ENCODE peak calls at places on chromosomes 7 and 10, in ten cellular contexts. R is right cardiac atrium, U is tibial nerve, Y is heart right ventricle, K is breast epithelium, F is pancreas, M is uterus, T is IMR-90, P is AG04450, O is body of pancreas. X is an unnamed sample.
A peak's percentile ranks its signal among the peaks of the same experiment; 100 is the strongest.

GRCh38 chr10:24310104-24310503 is 101.2 kb downstream of the KIAA1217 start:
- DNase-seq in R (no peak), U (no peak), Y (no peak), K (no peak), F (no peak), M (no peak), T (no peak), P (no peak), O (no peak), X (no peak)

GRCh38 chr10:124143721-124144120 is 50.3 kb upstream of the CHST15 start:
- DNase-seq in R (no peak), U (no peak), Y (no peak), K (no peak), F (no peak), M (peak; percentile 5), T (no peak), P (no peak), O (no peak), X (no peak)

GRCh38 chr10:88227342-88228018 is 355.6 kb downstream of the RNLS start:
- DNase-seq in R (peak; percentile 44), U (peak; percentile 34), Y (peak; percentile 59), K (no peak), F (no peak), M (no peak), T (peak; percentile 85), P (peak; percentile 50), O (peak; percentile 42), X (no peak)

GRCh38 chr7:18508441-18509427 is 13.2 kb downstream of the HDAC9 start:
- DNase-seq in R (no peak), U (no peak), Y (peak; percentile 43), K (no peak), F (no peak), M (no peak), T (peak; percentile 98), P (peak; percentile 79), O (no peak), X (no peak)

GRCh38 chr7:150856303-150857275 is 4.3 kb downstream of the AOC1 start:
- DNase-seq in R (no peak), U (no peak), Y (no peak), K (peak; percentile 12), F (no peak), M (no peak), T (no peak), P (no peak), O (no peak), X (no peak)

GRCh38 chr7:102042016-102042656 is 224.7 kb downstream of the CUX1 start:
- DNase-seq in R (no peak), U (no peak), Y (no peak), K (no peak), F (no peak), M (no peak), T (peak; percentile 86), P (no peak), O (no peak), X (no peak)

GRCh38 chr10:28331821-28332220 is 29.0 kb upstream of the MPP7 start:
- DNase-seq in R (no peak), U (no peak), Y (no peak), K (no peak), F (no peak), M (no peak), T (peak; percentile 97), P (peak; percentile 85), O (no peak), X (no peak)

GRCh38 chr10:16742165-16742960 is 74.9 kb downstream of the RSU1 start:
- DNase-seq in R (no peak), U (no peak), Y (no peak), K (no peak), F (no peak), M (no peak), T (no peak), P (no peak), O (no peak), X (no peak)

GRCh38 chr10:17562572-17562971 is 54.6 kb downstream of the HACD1 start:
- DNase-seq in R (no peak), U (no peak), Y (no peak), K (no peak), F (no peak), M (no peak), T (peak; percentile 69), P (peak; percentile 10), O (no peak), X (no peak)

GRCh38 chr10:6399241-6399701 is 180.8 kb downstream of the PRKCQ start:
- DNase-seq in R (no peak), U (peak; percentile 71), Y (peak; percentile 48), K (no peak), F (peak; percentile 56), M (no peak), T (peak; percentile 82), P (peak; percentile 56), O (peak; percentile 20), X (no peak)

GRCh38 chr10:117360994-117361667 is 14.1 kb downstream of the PDZD8 start:
- DNase-seq in R (no peak), U (no peak), Y (no peak), K (no peak), F (no peak), M (no peak), T (peak; percentile 30), P (no peak), O (no peak), X (no peak)

GRCh38 chr10:75971402-75972211 is 540.2 kb downstream of the LRMDA start:
- DNase-seq in R (no peak), U (peak; percentile 36), Y (peak; percentile 15), K (peak; percentile 23), F (peak; percentile 17), M (peak; percentile 64), T (peak; percentile 52), P (peak; percentile 13), O (no peak), X (no peak)

GRCh38 chr7:156466955-156467625 is 173.5 kb upstream of the RNF32 start:
- DNase-seq in R (no peak), U (no peak), Y (no peak), K (no peak), F (no peak), M (no peak), T (no peak), P (no peak), O (no peak), X (no peak)

GRCh38 chr7:15459018-15459621 is 102.7 kb downstream of the AGMO start:
- DNase-seq in R (no peak), U (no peak), Y (peak; percentile 56), K (no peak), F (no peak), M (no peak), T (no peak), P (no peak), O (no peak), X (no peak)

GRCh38 chr7:150941983-150942590 is 36.0 kb downstream of the KCNH2 start:
- DNase-seq in R (peak; percentile 87), U (no peak), Y (peak; percentile 66), K (no peak), F (no peak), M (peak; percentile 35), T (no peak), P (no peak), O (no peak), X (peak; percentile 21)

DNA sequence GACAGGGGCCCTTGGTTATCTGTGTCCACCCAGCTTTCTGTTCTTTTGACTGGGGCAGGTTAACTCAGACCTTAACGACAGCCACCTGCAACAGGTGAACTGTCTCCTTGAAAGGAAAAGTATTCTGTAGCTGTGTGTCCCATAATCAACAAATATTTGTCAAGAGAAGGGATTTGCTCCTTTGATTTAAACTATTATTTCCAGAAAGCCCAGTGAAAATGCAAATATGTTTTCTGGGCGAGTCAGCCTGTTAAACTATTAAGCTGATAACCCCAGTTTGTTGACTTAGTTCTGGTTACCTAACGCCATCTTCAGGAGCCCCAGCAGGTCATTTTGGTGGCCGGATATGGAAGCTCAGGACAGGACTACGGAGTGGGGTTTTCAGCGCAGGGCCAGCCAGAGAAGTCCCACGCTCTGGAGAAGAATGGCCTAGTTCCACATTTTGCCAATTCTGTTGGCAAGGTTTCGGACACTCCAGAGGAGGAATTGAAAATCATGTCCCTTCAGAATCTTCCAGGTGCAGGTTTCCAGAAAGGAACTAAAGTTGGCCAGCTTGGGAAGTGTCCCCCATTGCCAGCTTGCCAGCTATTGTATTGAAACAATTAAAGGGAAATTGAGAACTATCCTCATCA is 54.5 kb downstream of the ADRA2A start:
- DNase-seq in R (no peak), U (no peak), Y (no peak), K (no peak), F (no peak), M (no peak), T (no peak), P (no peak), O (peak; percentile 51), X (no peak)
- H3K9me3 ChIP-seq in R (peaks cover 2% of the 10 kb centered on the region), U (no peaks in the 10 kb centered on the region), Y (no peaks in the 10 kb centered on the region), K (no peaks in the 10 kb centered on the region), F (no peaks in the 10 kb centered on the region), M (no peaks in the 10 kb centered on the region), T (no peaks in the 10 kb centered on the region), P (no peaks in the 10 kb centered on the region), O (no peaks in the 10 kb centered on the region), X (no peaks in the 10 kb centered on the region)

DNA sequence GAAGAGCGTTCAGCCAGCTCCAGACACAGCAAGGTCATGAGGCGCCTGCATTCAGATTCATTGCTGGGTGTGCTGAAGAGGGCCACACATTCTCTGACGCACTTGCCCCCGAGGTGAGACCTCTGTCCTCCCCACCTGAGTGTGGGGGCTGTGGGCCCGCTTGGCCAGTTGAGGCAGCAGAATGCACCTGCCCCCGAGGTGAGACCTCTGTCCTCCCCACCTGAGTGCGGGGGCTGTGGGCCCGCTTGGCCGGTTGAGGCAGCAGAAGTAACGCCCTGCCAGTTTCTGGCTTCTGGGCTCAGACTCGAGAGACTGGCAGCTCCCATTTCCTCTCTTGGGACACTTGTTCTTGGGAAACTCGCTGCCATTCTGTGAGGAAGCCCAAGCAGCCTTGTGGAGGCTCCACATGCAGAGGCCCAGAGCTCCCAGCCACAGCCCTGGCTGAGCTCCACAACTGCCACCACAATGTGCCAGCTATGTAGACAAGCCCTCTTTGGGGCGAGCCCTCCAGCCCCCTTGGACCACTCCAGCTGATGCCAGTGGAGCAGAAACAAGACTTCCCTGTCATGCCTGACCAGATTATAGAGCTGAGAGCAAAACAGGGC is 434.0 kb downstream of the DNAJB6 start:
- DNase-seq in R (peak; percentile 25), U (no peak), Y (no peak), K (no peak), F (no peak), M (no peak), T (no peak), P (no peak), O (no peak), X (no peak)
- H3K9me3 ChIP-seq in R (no peaks in the 10 kb centered on the region), U (peaks cover 43% of the 10 kb centered on the region), Y (no peaks in the 10 kb centered on the region), K (peaks cover 6% of the 10 kb centered on the region), F (no peaks in the 10 kb centered on the region), M (no peaks in the 10 kb centered on the region), T (peaks cover 64% of the 10 kb centered on the region), P (peaks cover 92% of the 10 kb centered on the region), O (no peaks in the 10 kb centered on the region), X (no peaks in the 10 kb centered on the region)

GRCh38 chr10:109920011-109920410 is 3.3 kb downstream of the XPNPEP1 start:
- DNase-seq in R (no peak), U (no peak), Y (no peak), K (no peak), F (no peak), M (no peak), T (no peak), P (no peak), O (peak; percentile 29), X (no peak)
- H3K9me3 ChIP-seq in R (no peaks in the 10 kb centered on the region), U (no peaks in the 10 kb centered on the region), Y (no peaks in the 10 kb centered on the region), K (no peaks in the 10 kb centered on the region), F (no peaks in the 10 kb centered on the region), M (no peaks in the 10 kb centered on the region), T (no peaks in the 10 kb centered on the region), P (no peaks in the 10 kb centered on the region), O (no peaks in the 10 kb centered on the region), X (no peaks in the 10 kb centered on the region)

DNA sequence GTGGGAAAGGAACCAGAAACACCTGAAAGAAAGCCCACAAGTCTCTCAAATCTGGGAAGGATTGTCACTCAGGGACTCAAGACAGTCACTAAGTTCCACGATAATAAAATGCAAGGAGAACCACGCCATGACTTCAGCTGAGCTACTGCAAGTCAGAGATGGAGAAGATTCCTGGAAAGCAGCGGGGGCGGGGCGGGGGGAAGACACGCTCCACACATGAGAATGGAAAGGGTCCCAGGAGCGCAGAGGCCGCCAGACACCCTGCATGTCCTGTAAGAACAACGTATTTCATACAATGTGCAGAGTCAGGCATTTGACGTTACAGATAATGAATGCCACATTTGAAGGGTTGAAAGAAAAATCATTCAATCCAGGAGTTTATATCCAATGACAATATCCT is 448.1 kb downstream of the PTPRN2 start:
- DNase-seq in R (no peak), U (no peak), Y (no peak), K (no peak), F (no peak), M (no peak), T (no peak), P (no peak), O (no peak), X (no peak)
- H3K9me3 ChIP-seq in R (no peaks in the 10 kb centered on the region), U (peaks cover 31% of the 10 kb centered on the region), Y (no peaks in the 10 kb centered on the region), K (peaks cover 13% of the 10 kb centered on the region), F (no peaks in the 10 kb centered on the region), M (no peaks in the 10 kb centered on the region), T (peaks cover 64% of the 10 kb centered on the region), P (peaks cover 93% of the 10 kb centered on the region), O (no peaks in the 10 kb centered on the region), X (no peaks in the 10 kb centered on the region)